ENCODE peak calls at places on chromosomes 12 and 14, in six cellular contexts. E is nucleus accumbens; V is PC-3; S is stimulated activated CD4-positive, alpha-beta T cell treated with anti-CD3 and anti-CD28 coated beads, Interleukin-15, amount 100 ng/mL, for 24 hours; N is midbrain; I is EL. Y is an unnamed sample.

GRCh38 chr12:57088442-57089258 is at the start of gene NAB2:
- DNase-seq in E (peak; percentile 91), I (peak; percentile 96), V (peak; percentile 92), S (peak; percentile 96), N (peak; percentile 87), Y (peak; percentile 91)

GRCh38 chr12:6333566-6333965 is 8.3 kb downstream of the TNFRSF1A start:
- DNase-seq in N (no peak), I (peak; percentile 96), S (no peak), V (no peak), E (no peak), Y (no peak)

GRCh38 chr14:52547526-52547925 is 4.8 kb downstream of the TXNDC16 start:
- DNase-seq in I (no peak), S (no peak), E (no peak), V (no peak), N (no peak), Y (no peak)

GRCh38 chr12:6950401-6950801 is 755 bp upstream of the PTPN6 start:
- DNase-seq in N (no peak), V (no peak), E (no peak), S (peak; percentile 61), I (no peak), Y (no peak)

GRCh38 chr12:77299001-77299400 is 233.6 kb upstream of the E2F7 start:
- DNase-seq in V (no peak), N (no peak), I (no peak), E (no peak), S (no peak), Y (no peak)

GRCh38 chr14:64563696-64564095 is 13.9 kb downstream of the PPP1R36 start:
- DNase-seq in S (no peak), N (peak; percentile 54), V (no peak), E (no peak), I (no peak), Y (no peak)

GRCh38 chr14:52640137-52640536 is 55.2 kb downstream of the ERO1A start:
- DNase-seq in N (no peak), E (no peak), I (no peak), V (no peak), S (peak; percentile 53), Y (no peak)

GRCh38 chr12:127398026-127398715 is 868.8 kb upstream of the TMEM132C start:
- DNase-seq in S (no peak), N (no peak), E (no peak), I (no peak), V (no peak), Y (no peak)

GRCh38 chr12:11853126-11853525 is 203.7 kb downstream of the ETV6 start:
- DNase-seq in N (no peak), E (no peak), I (no peak), S (no peak), V (no peak), Y (no peak)

GRCh38 chr14:104977681-104978647 is at the start of gene AHNAK2:
- DNase-seq in I (peak; percentile 81), N (peak; percentile 40), V (peak; percentile 92), E (peak; percentile 40), S (peak; percentile 78), Y (peak; percentile 77)

GRCh38 chr12:5798242-5799015 is 146.6 kb downstream of the ANO2 start:
- DNase-seq in V (no peak), N (peak; percentile 1), S (no peak), I (no peak), E (no peak), Y (no peak)

GRCh38 chr12:30847259-30847658 is 79.3 kb upstream of the TSPAN11 start:
- DNase-seq in V (peak; percentile 76), N (peak; percentile 23), I (peak; percentile 64), E (no peak), S (peak; percentile 18), Y (peak; percentile 55)

GRCh38 chr12:131092911-131093901 is 139.5 kb downstream of the ADGRD1 start:
- DNase-seq in I (no peak), V (peak; percentile 66), N (no peak), E (no peak), S (peak; percentile 35), Y (no peak)

GRCh38 chr12:57240069-57240921 is 10.7 kb downstream of the STAC3 start:
- DNase-seq in V (peak; percentile 55), I (peak; percentile 67), S (peak; percentile 86), E (peak; percentile 88), N (no peak), Y (peak; percentile 69)

GRCh38 chr14:76121089-76121748 is 30.5 kb upstream of the GPATCH2L start:
- DNase-seq in V (no peak), S (no peak), N (no peak), E (no peak), I (no peak), Y (no peak)

GRCh38 chr12:116806845-116807440 is 68.8 kb downstream of the RNFT2 start:
- DNase-seq in E (no peak), I (peak; percentile 9), S (no peak), N (no peak), V (no peak), Y (no peak)

GRCh38 chr12:19288603-19289244 is 150.6 kb upstream of the AEBP2 start:
- DNase-seq in V (peak; percentile 61), E (no peak), I (peak; percentile 43), N (peak; percentile 48), S (no peak), Y (no peak)

GRCh38 chr14:69424139-69424923 is 25.8 kb downstream of the SLC39A9 start:
- DNase-seq in E (no peak), N (no peak), I (peak; percentile 21), S (no peak), V (peak; percentile 64), Y (no peak)

GRCh38 chr14:89616425-89617141 is 199.6 kb upstream of the FOXN3 start:
- DNase-seq in I (peak; percentile 21), N (no peak), E (no peak), S (peak; percentile 51), V (no peak), Y (peak; percentile 63)

GRCh38 chr12:5656836-5657235 is 224.9 kb downstream of the NTF3 start:
- DNase-seq in N (no peak), V (no peak), E (no peak), I (peak; percentile 51), S (no peak), Y (no peak)

GRCh38 chr14:50320279-50320678 is 8.2 kb downstream of the DMAC2L start:
- DNase-seq in I (peak; percentile 59), S (peak; percentile 28), N (no peak), V (no peak), E (peak; percentile 26), Y (no peak)

GRCh38 chr14:101250948-101251811 is 310.1 kb upstream of the DIO3 start:
- DNase-seq in S (no peak), I (no peak), V (no peak), N (no peak), E (no peak), Y (no peak)

GRCh38 chr12:122079038-122079531 is 529 bp downstream of the MLXIP start:
- DNase-seq in V (peak; percentile 39), E (no peak), S (peak; percentile 48), N (no peak), I (peak; percentile 30), Y (no peak)

GRCh38 chr12:95282266-95282665 is 64.7 kb downstream of the VEZT start:
- DNase-seq in E (no peak), I (no peak), V (no peak), S (no peak), N (no peak), Y (no peak)

GRCh38 chr12:89391726-89392336 is 39.5 kb upstream of the DUSP6 start:
- DNase-seq in N (no peak), V (no peak), S (no peak), E (no peak), I (no peak), Y (no peak)

GRCh38 chr14:20657216-20658211 is 16.0 kb upstream of the OR6S1 start:
- DNase-seq in I (peak; percentile 38), S (peak; percentile 52), E (no peak), V (peak; percentile 60), N (no peak), Y (peak; percentile 17)

GRCh38 chr12:101696477-101697196 is 803 bp upstream of the CHPT1 start:
- DNase-seq in I (no peak), E (peak; percentile 51), S (peak; percentile 8), V (peak; percentile 24), N (peak; percentile 6), Y (no peak)

Y was measured in naive thymus-derived CD4-positive, alpha-beta T cell.